ENCODE peak calls at places on chromosome 19, in four cellular contexts. T is lower leg skin; N is CD8-positive, alpha-beta memory T cell; I is BE2C. U is an unnamed sample.

GRCh38 chr19:2554856-2555255 is 78.9 kb downstream of the GADD45B start:
- DNase-seq in I (no peak), T (no peak), N (no peak), U (no peak)

GRCh38 chr19:49362926-49363264 is 679 bp upstream of the TEAD2 start:
- DNase-seq in T (no peak), N (peak), I (no peak), U (no peak)

GRCh38 chr19:50264483-50265186 is 61.2 kb downstream of the MYH14 start:
- DNase-seq in T (no peak), I (no peak), N (no peak), U (no peak)

GRCh38 chr19:32022946-32023832 is 322.2 kb upstream of the ZNF507 start:
- DNase-seq in I (no peak), T (no peak), N (no peak), U (no peak)

GRCh38 chr19:11460207-11460606 is 20.6 kb downstream of the ELAVL3 start:
- DNase-seq in I (no peak), N (no peak), T (no peak), U (no peak)

GRCh38 chr19:38975861-38976271 is 324 bp upstream of the FBXO17 start:
- DNase-seq in N (no peak), I (no peak), T (no peak), U (no peak)

GRCh38 chr19:8069116-8069973 is 16.8 kb downstream of the CCL25 start:
- DNase-seq in I (no peak), N (no peak), T (no peak), U (no peak)

GRCh38 chr19:45848922-45849321 is 14.0 kb downstream of the SYMPK start:
- DNase-seq in N (no peak), I (no peak), T (no peak), U (no peak)

GRCh38 chr19:58059003-58059671 is at the start of gene ZNF135:
- DNase-seq in N (peak), I (peak), T (peak), U (peak)

GRCh38 chr19:50705422-50706019 is 14.1 kb downstream of the SHANK1 start:
- DNase-seq in I (peak), T (no peak), N (peak), U (no peak)

GRCh38 chr19:7852851-7853759 is 21.1 kb downstream of the PRR36 start:
- DNase-seq in N (peak), I (peak), T (no peak), U (peak)

GRCh38 chr19:9130965-9131364 is 4.2 kb upstream of the OR7G3 start:
- DNase-seq in N (no peak), I (no peak), T (no peak), U (no peak)

GRCh38 chr19:3852614-3853254 is 16.1 kb downstream of the ZFR2 start:
- DNase-seq in I (peak), N (peak), T (no peak), U (peak)

GRCh38 chr19:18160792-18161690 is 8.1 kb downstream of the PIK3R2 start:
- DNase-seq in I (peak), N (peak), T (peak), U (peak)

GRCh38 chr19:48833977-48834376 is 2.3 kb downstream of the HSD17B14 start:
- DNase-seq in T (no peak), I (no peak), N (no peak), U (no peak)

GRCh38 chr19:19410553-19411550 is 5.4 kb downstream of the GATAD2A start:
- DNase-seq in I (no peak), N (no peak), T (no peak), U (no peak)

GRCh38 chr19:46813570-46814358 is 25.4 kb upstream of the SLC1A5 start:
- DNase-seq in I (no peak), T (no peak), N (no peak), U (no peak)

GRCh38 chr19:18274776-18275356 is 614 bp upstream of the IQCN start:
- DNase-seq in I (peak), N (peak), T (peak), U (peak)

GRCh38 chr19:4449022-4449825 is 8.4 kb downstream of the UBXN6 start:
- DNase-seq in N (no peak), T (peak), I (no peak), U (no peak)

GRCh38 chr19:44608391-44608821 is 5.0 kb upstream of the IGSF23 start:
- DNase-seq in T (no peak), I (no peak), N (no peak), U (no peak)

GRCh38 chr19:44820648-44821609 is 12.0 kb downstream of the BCAM start:
- DNase-seq in T (no peak), N (no peak), I (no peak), U (no peak)

GRCh38 chr19:2648099-2648498 is 54.4 kb downstream of the GNG7 start:
- DNase-seq in N (no peak), T (no peak), I (no peak), U (no peak)

GRCh38 chr19:51811344-51811743 is 16.4 kb downstream of the FPR3 start:
- DNase-seq in N (no peak), I (no peak), T (no peak), U (no peak)

GRCh38 chr19:13057147-13057572 is 45.5 kb downstream of the LYL1 start:
- DNase-seq in I (no peak), N (no peak), T (no peak), U (no peak)

GRCh38 chr19:49343127-49343526 is 7.9 kb downstream of the CD37 start:
- DNase-seq in N (no peak), T (peak), I (no peak), U (no peak)

GRCh38 chr19:17779281-17779930 is 15.5 kb upstream of the B3GNT3 start:
- DNase-seq in I (no peak), N (no peak), T (no peak), U (peak)

GRCh38 chr19:18122424-18122823 is 24.8 kb downstream of the MAST3 start:
- DNase-seq in T (no peak), N (no peak), I (no peak), U (peak)

GRCh38 chr19:11494634-11495285 is 10.9 kb downstream of the ZNF653 start:
- DNase-seq in T (no peak), N (no peak), I (no peak), U (no peak)

GRCh38 chr19:19021115-19021514 is 12.2 kb downstream of the SUGP2 start:
- DNase-seq in T (no peak), N (no peak), I (no peak), U (no peak)

GRCh38 chr19:43738780-43739211 is 16.0 kb downstream of the SMG9 start:
- DNase-seq in I (no peak), T (no peak), N (no peak), U (no peak)

GRCh38 chr19:19427935-19428334 is 22.5 kb downstream of the GATAD2A start:
- DNase-seq in I (no peak), T (no peak), N (no peak), U (no peak)

GRCh38 chr19:28430214-28430613 is 782.7 kb downstream of the UQCRFS1 start:
- DNase-seq in N (no peak), T (no peak), I (no peak), U (no peak)

GRCh38 chr19:508204-509150 is 1.2 kb downstream of the TPGS1 start:
- DNase-seq in I (no peak), N (no peak), T (no peak), U (no peak)

GRCh38 chr19:35756373-35757230 is at the start of gene HSPB6:
- DNase-seq in T (peak), I (no peak), N (no peak), U (no peak)
- H3K4me3 ChIP-seq in T (peak), I (peak), N (peak), U (peak)

GRCh38 chr19:5843295-5843927 is 3.9 kb upstream of the FUT6 start:
- DNase-seq in I (no peak), T (no peak), N (no peak), U (no peak)

GRCh38 chr19:5837768-5838364 is 1.6 kb downstream of the FUT6 start:
- DNase-seq in I (no peak), N (no peak), T (no peak), U (no peak)

GRCh38 chr19:5844456-5845433 is 5.2 kb upstream of the FUT6 start:
- DNase-seq in T (no peak), N (no peak), I (no peak), U (no peak)

GRCh38 chr19:5838437-5839311 is 828 bp downstream of the FUT6 start:
- DNase-seq in N (no peak), I (no peak), T (no peak), U (no peak)

GRCh38 chr19:5839312-5840017 is at the start of gene FUT6:
- DNase-seq in T (no peak), N (no peak), I (no peak), U (no peak)
- H3K4me3 ChIP-seq in T (no peak), N (no peak), I (no peak), U (no peak)

DNA sequence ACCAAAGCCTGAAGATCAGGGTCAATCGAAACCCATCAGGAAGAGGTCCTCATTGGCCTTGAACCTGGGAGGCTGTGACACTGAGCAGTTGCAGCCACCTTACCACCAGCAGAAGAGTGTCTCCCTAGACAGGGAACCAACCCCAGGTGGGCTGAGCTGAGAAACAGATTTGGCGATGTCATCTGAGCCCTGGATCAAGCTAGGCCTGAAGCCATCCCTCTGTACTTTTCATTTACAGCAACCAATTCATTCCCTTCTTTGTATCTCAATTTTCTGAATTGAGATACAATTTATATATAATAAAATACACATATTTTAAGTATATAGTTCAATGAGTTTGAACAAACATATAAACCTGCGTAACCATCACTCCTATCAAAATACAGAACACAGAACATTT is 14.6 kb downstream of the RHPN2 start:
- DNase-seq in N (no peak), I (no peak), T (no peak), U (no peak)
- H3K4me3 ChIP-seq in N (no peak), I (no peak), T (no peak), U (no peak)

GRCh38 chr19:55549500-55550320 is 4.4 kb upstream of the SBK3 start:
- DNase-seq in I (peak), T (no peak), N (no peak), U (no peak)
- H3K4me3 ChIP-seq in I (peak), T (no peak), N (no peak), U (no peak)

GRCh38 chr19:15680923-15681322 is 8.0 kb downstream of the CYP4F12 start:
- DNase-seq in N (no peak), T (no peak), I (no peak), U (no peak)
- H3K4me3 ChIP-seq in N (no peak), T (no peak), I (no peak), U (no peak)